ENCODE peak calls at places on chromosome 14, in seven cellular contexts. Y is CD8-positive, alpha-beta T cell; C is body of pancreas; U is cardiac fibroblast; R is epithelial cell of esophagus; A is foreskin fibroblast; P is LNCaP clone FGC. V is an unnamed sample.

GRCh38 chr14:70856851-70857498 is 47.7 kb upstream of the MAP3K9 start:
- DNase-seq in P (no peak), A (peak), C (no peak), Y (no peak), U (peak), R (peak), V (no peak)

GRCh38 chr14:69345402-69345801 is 52.7 kb downstream of the ERH start:
- DNase-seq in P (no peak), U (no peak), A (no peak), Y (no peak), R (no peak), C (no peak), V (no peak)

GRCh38 chr14:105467249-105467941 is 7.2 kb upstream of the CRIP2 start:
- DNase-seq in Y (no peak), U (no peak), C (no peak), A (no peak), R (no peak), P (no peak), V (no peak)

GRCh38 chr14:67738740-67739504 is 37.2 kb downstream of the RDH12 start:
- DNase-seq in C (peak), U (peak), A (peak), P (no peak), R (peak), Y (no peak), V (no peak)

GRCh38 chr14:29851397-29851796 is 76.2 kb downstream of the PRKD1 start:
- DNase-seq in R (no peak), A (no peak), Y (no peak), C (no peak), P (peak), U (peak), V (no peak)

GRCh38 chr14:99603471-99603933 is 505 bp downstream of the CCDC85C start:
- DNase-seq in Y (peak), A (peak), R (peak), U (peak), C (peak), P (no peak), V (no peak)

GRCh38 chr14:61404637-61405036 is 83.3 kb downstream of the PRKCH start:
- DNase-seq in U (no peak), P (no peak), R (no peak), A (no peak), C (no peak), Y (no peak), V (no peak)

GRCh38 chr14:94124582-94125377 is 4.6 kb downstream of the IFI27L2 start:
- DNase-seq in A (no peak), C (no peak), P (no peak), R (peak), U (no peak), Y (no peak), V (no peak)

GRCh38 chr14:49692191-49692757 is 646 bp upstream of the KLHDC1 start:
- DNase-seq in U (no peak), Y (no peak), P (no peak), R (no peak), A (peak), C (no peak), V (no peak)

GRCh38 chr14:65210118-65210826 is 108.0 kb upstream of the MAX start:
- DNase-seq in C (no peak), A (peak), P (no peak), R (no peak), Y (no peak), U (peak), V (no peak)

GRCh38 chr14:58298477-58298879 is at the start of gene ARID4A:
- DNase-seq in A (no peak), U (no peak), C (peak), P (peak), R (no peak), Y (peak), V (no peak)

DNA sequence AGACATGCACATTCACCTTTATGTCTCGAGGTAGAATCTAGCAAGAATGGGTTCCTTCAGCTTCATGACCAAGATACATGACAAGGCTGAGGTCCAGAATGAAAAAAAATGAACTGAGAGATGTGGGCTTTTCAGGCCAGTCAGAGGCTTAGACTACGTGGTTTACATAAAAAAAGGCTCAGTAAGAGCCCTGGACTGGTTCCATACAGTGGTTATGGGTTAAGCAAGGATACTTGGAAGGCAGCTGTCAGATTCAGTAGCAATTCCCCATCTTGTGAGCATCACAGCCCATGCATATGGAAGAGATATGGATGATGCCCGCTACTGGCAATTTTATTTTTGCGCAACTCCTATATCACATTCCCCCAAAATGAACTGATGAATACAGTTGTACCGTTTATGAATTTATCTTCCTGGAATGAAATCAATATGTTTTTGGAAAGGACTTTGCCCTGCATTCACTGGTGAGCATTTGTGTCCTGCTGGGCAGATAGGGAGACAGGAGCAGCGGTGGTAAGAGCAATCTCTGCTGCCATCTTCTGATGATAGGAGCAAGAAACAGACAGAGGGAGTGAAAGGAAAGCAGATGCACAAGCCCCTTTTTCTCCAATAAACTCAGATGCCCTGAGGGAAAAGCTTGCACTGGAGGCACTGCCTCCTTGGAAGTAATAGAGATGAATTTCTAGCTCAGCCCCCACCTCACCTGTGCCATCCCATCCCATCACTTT is 280.4 kb downstream of the GALC start:
- DNase-seq in U (no peak), R (no peak), P (no peak), A (peak), Y (no peak), C (no peak), V (no peak)
- TF ChIP-seq CTCF in U (no peak), R (no peak), P (no peak), A (no peak), Y (no peak), C (no peak), V (no peak)

DNA sequence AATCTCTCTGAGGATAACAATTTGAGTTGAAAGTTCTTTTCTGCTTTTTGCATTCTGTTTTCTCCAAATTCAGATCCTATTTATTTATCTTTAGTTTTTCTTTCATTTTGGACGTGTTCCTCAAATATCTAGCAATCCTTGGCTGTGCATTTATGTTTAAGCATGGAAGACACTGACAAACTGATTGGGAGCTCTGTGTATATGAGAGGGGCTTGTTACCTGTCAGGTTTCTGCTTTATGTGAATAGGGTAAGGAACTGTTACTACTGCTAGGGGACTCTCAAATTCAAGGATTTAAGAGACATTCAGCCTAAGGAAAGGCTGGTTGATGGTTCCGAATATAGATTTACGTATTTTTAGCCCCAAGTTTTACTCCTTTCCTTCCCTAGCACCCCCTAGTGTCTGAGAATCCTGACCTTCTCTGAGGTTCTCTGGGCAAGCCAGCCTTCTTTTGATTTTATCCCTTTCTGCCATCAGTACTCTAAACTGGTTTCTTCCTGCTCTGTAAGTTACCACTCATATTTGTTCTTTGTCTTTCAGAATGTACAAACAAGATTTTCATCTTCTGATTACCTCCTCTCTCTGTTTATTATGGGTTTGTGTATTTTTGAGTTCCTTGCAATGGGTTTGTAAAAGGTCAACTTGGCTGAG is 30.5 kb downstream of the YLPM1 start:
- DNase-seq in C (no peak), R (peak), Y (no peak), P (peak), A (peak), U (peak), V (peak)
- TF ChIP-seq CTCF in C (no peak), R (peak), Y (peak), P (peak), A (peak), U (peak), V (no peak)

GRCh38 chr14:38605193-38606114 is 349.6 kb upstream of the CLEC14A start:
- DNase-seq in U (peak), Y (no peak), C (no peak), A (peak), P (no peak), R (no peak), V (no peak)
- TF ChIP-seq CTCF in U (no peak), Y (no peak), C (no peak), A (no peak), P (peak), R (peak), V (no peak)

DNA sequence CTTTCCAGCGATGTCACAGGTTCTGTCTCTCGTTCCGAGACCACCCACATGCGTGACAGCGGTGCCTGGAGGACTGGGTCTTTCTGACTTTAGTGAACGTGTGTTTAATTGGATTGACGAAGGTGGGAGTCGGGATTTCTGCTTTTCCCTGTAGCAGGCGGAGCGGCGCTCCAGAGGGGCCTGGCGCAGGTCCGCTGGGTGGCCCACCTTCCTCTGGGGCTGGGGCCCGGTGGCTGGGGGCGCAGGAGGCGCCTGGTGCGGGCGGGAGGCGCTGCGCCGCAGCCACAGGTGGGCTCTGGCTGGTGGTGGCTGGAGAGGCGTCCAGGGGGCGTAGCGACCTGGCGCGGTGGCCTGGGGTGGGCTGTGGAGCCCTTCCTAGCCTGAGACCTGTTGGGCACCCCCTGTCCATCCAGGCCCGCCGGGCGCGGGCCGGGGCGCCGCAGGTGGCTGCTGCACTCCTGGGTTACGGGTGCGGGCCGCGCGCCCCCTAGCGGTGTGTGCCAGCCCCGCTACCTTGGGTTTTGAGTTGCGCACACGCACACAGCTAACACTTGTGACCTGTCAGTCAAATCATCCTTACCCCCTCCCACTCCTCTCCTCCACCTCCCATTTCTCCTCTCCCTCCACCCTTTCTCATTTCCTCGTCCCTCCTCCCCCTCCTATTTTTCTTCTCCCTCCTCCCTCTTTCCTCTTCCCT is 2.0 kb downstream of the MEG3 start:
- DNase-seq in A (peak), U (peak), R (peak), C (peak), P (no peak), Y (no peak), V (no peak)
- TF ChIP-seq CTCF in A (peak), U (peak), R (peak), C (peak), P (no peak), Y (no peak), V (no peak)

GRCh38 chr14:77407158-77407557 is 16.2 kb downstream of the NOXRED1 start:
- DNase-seq in Y (no peak), U (peak), C (no peak), R (no peak), P (no peak), A (no peak), V (no peak)
- TF ChIP-seq CTCF in Y (no peak), U (no peak), C (no peak), R (no peak), P (no peak), A (no peak), V (no peak)

GRCh38 chr14:63745858-63746425 is 18.1 kb upstream of the SGPP1 start:
- DNase-seq in P (no peak), C (no peak), R (no peak), U (no peak), Y (no peak), A (no peak), V (peak)
- TF ChIP-seq CTCF in P (no peak), C (no peak), R (no peak), U (no peak), Y (no peak), A (no peak), V (no peak)